ENCODE peak calls at places on chromosomes 5 and 9, in nine cellular contexts. O, M, L, C, V, F, A, E and N are unnamed samples.

GRCh38 chr9:95082401-95083084 is 235.0 kb downstream of the FANCC start:
- DNase-seq in L (peak; percentile 15), F (no peak), O (no peak), V (no peak), A (no peak), M (no peak), C (no peak), E (no peak), N (no peak)

GRCh38 chr5:167565555-167565954 is 725.9 kb upstream of the WWC1 start:
- DNase-seq in M (peak; percentile 61), F (peak; percentile 20), O (peak; percentile 9), E (peak; percentile 8), V (no peak), L (no peak), A (peak; percentile 24), C (no peak), N (peak; percentile 43)

GRCh38 chr5:83956386-83956785 is 235.7 kb upstream of the HAPLN1 start:
- DNase-seq in M (peak; percentile 43), C (peak; percentile 42), L (no peak), O (no peak), V (no peak), A (no peak), F (peak; percentile 45), E (no peak), N (no peak)

GRCh38 chr5:134103998-134104612 is 10.4 kb upstream of the TCF7 start:
- DNase-seq in F (no peak), A (no peak), V (no peak), L (no peak), C (no peak), E (no peak), M (no peak), O (no peak), N (no peak)

GRCh38 chr5:179680780-179681411 is at the start of gene CBY3:
- DNase-seq in L (no peak), F (peak; percentile 45), C (no peak), A (peak; percentile 7), E (no peak), O (no peak), V (no peak), M (peak; percentile 19), N (peak; percentile 31)

GRCh38 chr5:68730220-68731010 is 363.4 kb upstream of the SLC30A5 start:
- DNase-seq in M (peak; percentile 91), C (peak; percentile 87), F (peak; percentile 75), O (no peak), A (no peak), V (no peak), L (peak; percentile 30), E (peak; percentile 25), N (peak; percentile 79)

GRCh38 chr5:150836703-150837102 is 9.6 kb upstream of the IRGM start:
- DNase-seq in L (no peak), A (no peak), V (peak; percentile 89), C (no peak), E (no peak), O (no peak), M (no peak), F (no peak), N (no peak)

GRCh38 chr5:147431586-147431985 is 78.3 kb downstream of the DPYSL3 start:
- DNase-seq in M (no peak), L (no peak), C (no peak), O (peak; percentile 10), A (no peak), E (no peak), V (no peak), F (no peak), N (no peak)

GRCh38 chr5:162995568-162995967 is 441.8 kb upstream of the CCNG1 start:
- DNase-seq in C (no peak), O (no peak), E (no peak), M (no peak), V (no peak), L (no peak), A (peak; percentile 7), F (no peak), N (no peak)

GRCh38 chr9:111979561-111979960 is 82.9 kb downstream of the UGCG start:
- DNase-seq in A (peak; percentile 35), V (no peak), L (no peak), M (no peak), O (no peak), C (no peak), E (no peak), F (no peak), N (no peak)

GRCh38 chr5:73901455-73901854 is 275.5 kb downstream of the ARHGEF28 start:
- DNase-seq in C (no peak), V (peak; percentile 70), A (no peak), F (no peak), M (no peak), E (no peak), L (no peak), O (peak; percentile 6), N (no peak)

GRCh38 chr9:33498387-33498786 is 24.7 kb upstream of the NOL6 start:
- DNase-seq in L (no peak), C (no peak), M (peak; percentile 34), O (peak; percentile 48), V (no peak), A (peak; percentile 41), E (no peak), F (peak; percentile 20), N (no peak)

GRCh38 chr9:117672397-117672796 is 31.8 kb upstream of the TLR4 start:
- DNase-seq in O (no peak), E (peak; percentile 83), L (no peak), C (peak; percentile 65), V (no peak), F (no peak), M (peak; percentile 74), A (peak; percentile 28), N (peak; percentile 56)

GRCh38 chr9:136333486-136333885 is 6.1 kb downstream of the GPSM1 start:
- DNase-seq in M (no peak), O (no peak), V (no peak), A (no peak), C (no peak), E (no peak), L (no peak), F (no peak), N (no peak)
- H3K4me3 ChIP-seq in M (no peak overlapping the region), O (no peak overlapping the region), V (no peak overlapping the region), A (no peak overlapping the region), C (no peak overlapping the region), E (no peak overlapping the region), L (no peak overlapping the region), F (no peak overlapping the region), N (no peak overlapping the region)

GRCh38 chr5:5995819-5996218 is 382.5 kb downstream of the MED10 start:
- DNase-seq in E (no peak), M (no peak), O (no peak), L (no peak), V (no peak), F (no peak), A (no peak), C (no peak), N (no peak)

GRCh38 chr5:6003040-6003825 is 375.1 kb downstream of the MED10 start:
- DNase-seq in C (no peak), O (no peak), A (peak; percentile 99), E (no peak), F (no peak), V (no peak), M (no peak), L (no peak), N (peak; percentile 27)

DNA sequence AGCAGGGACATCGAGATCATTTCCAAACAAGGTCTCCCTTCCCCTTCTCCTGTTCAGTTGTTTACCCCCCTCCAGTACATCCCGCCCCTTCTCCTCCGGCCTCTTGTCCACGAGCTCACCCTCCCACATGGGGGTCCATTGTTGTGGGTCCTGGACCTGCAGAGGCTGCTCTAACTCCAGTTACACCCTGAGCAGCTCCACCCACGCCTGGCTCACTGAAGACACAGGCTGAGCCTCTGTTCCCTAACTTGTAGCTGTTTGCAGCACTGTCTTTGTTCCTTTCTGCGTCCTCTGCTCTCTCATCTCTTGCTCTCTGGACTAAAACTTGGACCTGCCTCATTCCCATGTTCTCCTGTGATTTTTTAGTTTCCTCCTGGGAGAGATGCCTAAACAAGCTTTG is 377.5 kb downstream of the MED10 start:
- DNase-seq in F (no peak), A (no peak), E (no peak), M (no peak), L (no peak), O (no peak), C (no peak), V (no peak), N (no peak)
- TF ChIP-seq CTCF in F (no peak), A (no peak), E (no peak), M (no peak), L (no peak), O (no peak), C (no peak), V (no peak), N (no peak)

DNA sequence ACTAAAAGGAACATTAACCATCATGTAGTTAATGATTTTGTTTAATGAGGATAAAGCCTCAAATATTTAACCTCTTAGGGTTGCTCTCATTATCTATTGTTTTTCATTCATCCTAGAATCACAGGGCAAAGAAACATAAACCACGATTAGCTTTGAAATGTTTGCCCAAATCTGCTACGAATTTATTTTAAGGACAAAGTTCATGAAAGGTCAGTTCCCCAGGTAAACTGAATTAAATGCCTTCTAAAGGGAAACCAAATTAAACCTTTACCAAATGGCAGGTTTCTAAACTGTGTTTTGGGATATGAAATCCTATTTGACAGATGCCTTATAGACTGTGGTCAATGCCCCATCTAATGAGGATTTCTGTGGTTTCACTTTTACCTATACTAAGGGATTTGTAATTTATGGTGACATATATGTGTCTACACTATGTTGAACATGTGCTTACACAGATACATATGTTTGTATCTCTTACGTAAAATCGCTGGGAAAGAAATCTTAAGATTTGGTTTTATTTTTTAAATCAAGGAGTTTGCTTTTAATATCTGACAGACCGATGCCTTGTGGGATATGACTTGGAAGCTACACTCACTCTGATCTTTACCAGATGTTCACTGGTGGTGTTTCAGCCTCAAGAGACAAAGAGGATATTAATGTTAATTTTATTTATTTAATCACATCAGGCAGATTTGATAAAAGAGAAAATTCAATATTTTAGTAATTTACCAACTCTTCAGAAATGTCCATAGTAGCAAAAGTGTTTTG is 188.5 kb downstream of the GLIS3 start:
- DNase-seq in M (peak; percentile 37), O (no peak), E (no peak), C (no peak), F (peak; percentile 39), A (no peak), L (no peak), V (no peak), N (peak; percentile 65)
- H3K4me3 ChIP-seq in M (no peak overlapping the region), O (no peak overlapping the region), E (no peak overlapping the region), C (no peak overlapping the region), F (peak overlapping the region; percentile 18), A (no peak overlapping the region), L (no peak overlapping the region), V (no peak overlapping the region), N (no peak overlapping the region)

GRCh38 chr5:149764086-149764485 is 34.0 kb downstream of the PPARGC1B start:
- DNase-seq in L (no peak), M (no peak), E (no peak), F (no peak), A (no peak), C (no peak), V (no peak), O (no peak), N (no peak)

GRCh38 chr5:149762958-149763630 is 33.0 kb downstream of the PPARGC1B start:
- DNase-seq in F (no peak), E (no peak), O (no peak), V (no peak), A (no peak), M (no peak), C (no peak), L (no peak), N (no peak)

GRCh38 chr5:149767278-149767550 is 37.1 kb downstream of the PPARGC1B start:
- DNase-seq in E (no peak), M (no peak), A (no peak), L (no peak), V (no peak), C (no peak), F (no peak), O (no peak), N (no peak)

GRCh38 chr5:149766460-149767277 is 36.6 kb downstream of the PPARGC1B start:
- DNase-seq in V (no peak), E (no peak), F (no peak), C (no peak), O (no peak), L (no peak), M (no peak), A (no peak), N (no peak)

GRCh38 chr5:149765932-149766331 is 35.8 kb downstream of the PPARGC1B start:
- DNase-seq in C (no peak), L (no peak), M (no peak), E (no peak), O (peak; percentile 64), V (no peak), F (no peak), A (peak; percentile 67), N (peak; percentile 43)
- TF ChIP-seq CTCF in C (peak; percentile 17), L (no peak), M (peak; percentile 50), E (peak; percentile 45), O (peak; percentile 30), V (peak; percentile 88), F (peak; percentile 2), A (peak; percentile 89), N (peak; percentile 54)